ENCODE peak calls at places on chromosomes 2 and 18, in six cellular contexts. C is GM13976; P is K562; O is effector CD4-positive, alpha-beta T cell; I is stimulated activated CD4-positive, alpha-beta T cell treated with anti-CD3 and anti-CD28 coated beads, TNF-alpha, amount 100 ng/mL, for 24 hours; U is astrocyte of the spinal cord. W is an unnamed sample.

GRCh38 chr2:126752876-126753275 is 96.9 kb downstream of the GYPC start:
- DNase-seq in C (no peak), P (no peak), O (no peak), I (no peak), U (no peak), W (no peak)

GRCh38 chr2:201751566-201751965 is 29.2 kb downstream of the ALS2 start:
- DNase-seq in C (no peak), P (no peak), O (no peak), I (no peak), U (no peak), W (no peak)

GRCh38 chr2:181962142-181962541 is 23.5 kb upstream of the PPP1R1C start:
- DNase-seq in C (no peak), P (no peak), O (no peak), I (no peak), U (no peak), W (no peak)

GRCh38 chr2:159086332-159086731 is 117.9 kb downstream of the TANC1 start:
- DNase-seq in C (no peak), P (no peak), O (no peak), I (no peak), U (no peak), W (no peak)

GRCh38 chr2:57444731-57445414 is 601.7 kb upstream of the VRK2 start:
- DNase-seq in C (no peak), P (no peak), O (no peak), I (no peak), U (no peak), W (no peak)

GRCh38 chr18:9726936-9727335 is 18.8 kb downstream of the RAB31 start:
- DNase-seq in C (no peak), P (no peak), O (no peak), I (no peak), U (no peak), W (no peak)

GRCh38 chr2:96116879-96117533 is 635 bp upstream of the ADRA2B start:
- DNase-seq in C (peak; percentile 94), P (peak; percentile 91), O (peak; percentile 43), I (peak; percentile 10), U (peak; percentile 6), W (peak; percentile 94)

GRCh38 chr2:201890447-201890846 is 84.1 kb downstream of the CDK15 start:
- DNase-seq in C (no peak), P (no peak), O (no peak), I (no peak), U (peak; percentile 27), W (no peak)

GRCh38 chr2:232325324-232326273 is 53.0 kb upstream of the ALPP start:
- DNase-seq in C (no peak), P (peak; percentile 25), O (peak; percentile 46), I (no peak), U (no peak), W (no peak)

GRCh38 chr2:151765760-151766159 is 31.5 kb upstream of the NEB start:
- DNase-seq in C (no peak), P (no peak), O (no peak), I (no peak), U (no peak), W (no peak)

GRCh38 chr2:182081602-182082260 is 96.1 kb downstream of the PPP1R1C start:
- DNase-seq in C (no peak), P (no peak), O (no peak), I (no peak), U (no peak), W (no peak)

GRCh38 chr2:97935719-97936161 is 60.0 kb downstream of the TMEM131 start:
- DNase-seq in C (no peak), P (peak; percentile 40), O (no peak), I (no peak), U (peak; percentile 49), W (no peak)

W was measured in HuH-7.5.